ENCODE peak calls at places on chromosomes 3 and 15, in four cellular contexts. One of them, this sample, is unnamed.

GRCh38 chr3:61701019-61701418 is 139.6 kb downstream of the PTPRG start:
- DNase-seq in adrenal gland: no peak
- DNase-seq in transverse colon: no peak
- DNase-seq in upper lobe of right lung: no peak
- DNase-seq in this sample: no peak

GRCh38 chr15:66001042-66001441 is 131.8 kb downstream of the RAB11A start:
- DNase-seq in adrenal gland: no peak
- DNase-seq in transverse colon: no peak
- DNase-seq in upper lobe of right lung: no peak
- DNase-seq in this sample: no peak

GRCh38 chr15:90934949-90935751 is at the start of gene UNC45A:
- DNase-seq in adrenal gland: peak
- DNase-seq in transverse colon: peak
- DNase-seq in upper lobe of right lung: peak
- DNase-seq in this sample: peak

GRCh38 chr15:38069506-38069905 is 135.1 kb downstream of the TMCO5A start:
- DNase-seq in adrenal gland: peak
- DNase-seq in transverse colon: peak
- DNase-seq in upper lobe of right lung: peak
- DNase-seq in this sample: no peak

GRCh38 chr3:149701206-149701976 is 43.6 kb upstream of the WWTR1 start:
- DNase-seq in adrenal gland: no peak
- DNase-seq in transverse colon: no peak
- DNase-seq in upper lobe of right lung: no peak
- DNase-seq in this sample: no peak

GRCh38 chr3:69368129-69368741 is 17.7 kb downstream of the FRMD4B start:
- DNase-seq in adrenal gland: peak
- DNase-seq in transverse colon: peak
- DNase-seq in upper lobe of right lung: no peak
- DNase-seq in this sample: no peak

GRCh38 chr3:197017003-197017402 is 12.6 kb downstream of the MELTF start:
- DNase-seq in adrenal gland: no peak
- DNase-seq in transverse colon: no peak
- DNase-seq in upper lobe of right lung: peak
- DNase-seq in this sample: peak

GRCh38 chr3:880371-880770 is 212.5 kb upstream of the CNTN6 start:
- DNase-seq in adrenal gland: no peak
- DNase-seq in transverse colon: no peak
- DNase-seq in upper lobe of right lung: no peak
- DNase-seq in this sample: no peak

GRCh38 chr3:32018723-32019564 is 37.4 kb downstream of the ZNF860 start:
- DNase-seq in adrenal gland: no peak
- DNase-seq in transverse colon: no peak
- DNase-seq in upper lobe of right lung: no peak
- DNase-seq in this sample: no peak

GRCh38 chr3:24495334-24495994 is 814 bp upstream of the THRB start:
- DNase-seq in adrenal gland: peak
- DNase-seq in transverse colon: peak
- DNase-seq in upper lobe of right lung: peak
- DNase-seq in this sample: no peak

GRCh38 chr15:22735781-22736180 is 50.7 kb upstream of the NIPA1 start:
- DNase-seq in adrenal gland: no peak
- DNase-seq in transverse colon: no peak
- DNase-seq in upper lobe of right lung: no peak
- DNase-seq in this sample: no peak

GRCh38 chr15:58981808-58982475 is 5.5 kb upstream of the RNF111 start:
- DNase-seq in adrenal gland: no peak
- DNase-seq in transverse colon: no peak
- DNase-seq in upper lobe of right lung: no peak
- DNase-seq in this sample: no peak

GRCh38 chr3:120652896-120653545 is 29.0 kb downstream of the HGD start:
- DNase-seq in adrenal gland: no peak
- DNase-seq in transverse colon: no peak
- DNase-seq in upper lobe of right lung: no peak
- DNase-seq in this sample: no peak

GRCh38 chr3:15903164-15903563 is 105.4 kb upstream of the ANKRD28 start:
- DNase-seq in adrenal gland: peak
- DNase-seq in transverse colon: no peak
- DNase-seq in upper lobe of right lung: no peak
- DNase-seq in this sample: no peak

GRCh38 chr3:178785961-178786360 is 249.7 kb downstream of the KCNMB2 start:
- DNase-seq in adrenal gland: no peak
- DNase-seq in transverse colon: no peak
- DNase-seq in upper lobe of right lung: no peak
- DNase-seq in this sample: no peak
- TF ChIP-seq CTCF in adrenal gland: no peak
- TF ChIP-seq CTCF in transverse colon: no peak
- TF ChIP-seq CTCF in upper lobe of right lung: no peak
- TF ChIP-seq CTCF in this sample: no peak

DNA sequence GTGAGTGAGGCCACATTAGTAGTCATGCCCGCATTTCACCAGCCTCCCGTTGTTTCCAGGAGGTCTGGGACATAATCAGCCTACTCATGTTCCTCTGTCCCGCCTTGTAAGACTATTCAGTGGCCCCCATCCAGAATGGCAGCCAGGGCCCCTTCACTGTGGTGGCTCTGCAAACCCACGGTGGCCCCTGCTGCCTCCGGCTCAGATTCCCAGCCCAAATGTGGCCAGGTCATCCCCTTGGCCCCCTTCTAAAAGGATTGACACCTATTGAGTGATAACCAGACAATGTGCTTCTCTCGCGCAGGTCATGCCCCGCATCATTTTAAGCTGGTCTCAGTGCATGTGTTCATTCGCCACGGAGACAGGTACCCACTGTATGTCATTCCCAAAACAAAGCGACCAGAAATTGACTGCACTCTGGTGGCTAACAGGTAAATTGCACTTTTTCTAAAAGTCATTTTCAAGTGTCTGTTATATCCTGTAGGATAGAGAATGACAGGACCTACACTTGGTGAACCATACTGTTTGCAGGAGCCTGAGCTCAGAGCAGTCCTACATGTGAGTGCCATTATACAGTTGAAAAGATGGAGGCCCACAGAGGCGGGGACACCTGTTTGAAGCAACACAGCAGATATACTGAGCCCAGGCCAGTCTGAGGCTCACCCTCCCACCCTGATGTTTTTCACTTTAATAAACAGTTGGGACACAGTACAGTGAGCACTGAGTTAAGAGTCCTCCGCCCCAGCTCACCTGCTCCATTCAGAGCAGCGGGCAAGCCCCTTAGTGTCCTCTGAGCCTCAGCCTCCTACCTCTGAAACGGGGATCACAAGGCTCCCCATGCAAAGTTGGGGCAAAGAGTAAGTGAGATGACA is 47.7 kb downstream of the PXYLP1 start:
- DNase-seq in adrenal gland: peak
- DNase-seq in transverse colon: no peak
- DNase-seq in upper lobe of right lung: no peak
- DNase-seq in this sample: no peak
- TF ChIP-seq CTCF in adrenal gland: peak
- TF ChIP-seq CTCF in transverse colon: peak
- TF ChIP-seq CTCF in upper lobe of right lung: peak
- TF ChIP-seq CTCF in this sample: no peak

DNA sequence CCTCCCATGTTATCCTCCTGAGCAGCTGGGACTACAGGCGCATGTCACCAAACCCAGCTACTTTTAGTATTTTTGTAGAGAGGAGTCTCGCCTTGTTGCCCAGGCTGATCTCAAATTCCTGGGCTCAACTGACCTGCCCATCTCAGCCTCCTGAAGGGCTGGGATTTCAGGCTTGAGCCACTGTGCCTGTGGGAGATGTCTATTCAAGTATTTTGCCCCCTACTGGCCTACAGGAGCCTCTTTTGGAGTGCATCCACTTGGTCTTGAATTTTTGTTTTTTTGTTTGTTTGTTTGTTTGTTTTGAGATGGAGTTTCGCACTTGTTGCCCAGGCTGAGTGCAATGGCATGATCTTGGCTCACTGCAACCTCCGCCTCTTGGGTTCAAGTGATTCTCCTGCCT is 3.2 kb upstream of the DHX30 start:
- DNase-seq in adrenal gland: no peak
- DNase-seq in transverse colon: no peak
- DNase-seq in upper lobe of right lung: no peak
- DNase-seq in this sample: no peak
- TF ChIP-seq CTCF in adrenal gland: no peak
- TF ChIP-seq CTCF in transverse colon: no peak
- TF ChIP-seq CTCF in upper lobe of right lung: peak
- TF ChIP-seq CTCF in this sample: no peak

DNA sequence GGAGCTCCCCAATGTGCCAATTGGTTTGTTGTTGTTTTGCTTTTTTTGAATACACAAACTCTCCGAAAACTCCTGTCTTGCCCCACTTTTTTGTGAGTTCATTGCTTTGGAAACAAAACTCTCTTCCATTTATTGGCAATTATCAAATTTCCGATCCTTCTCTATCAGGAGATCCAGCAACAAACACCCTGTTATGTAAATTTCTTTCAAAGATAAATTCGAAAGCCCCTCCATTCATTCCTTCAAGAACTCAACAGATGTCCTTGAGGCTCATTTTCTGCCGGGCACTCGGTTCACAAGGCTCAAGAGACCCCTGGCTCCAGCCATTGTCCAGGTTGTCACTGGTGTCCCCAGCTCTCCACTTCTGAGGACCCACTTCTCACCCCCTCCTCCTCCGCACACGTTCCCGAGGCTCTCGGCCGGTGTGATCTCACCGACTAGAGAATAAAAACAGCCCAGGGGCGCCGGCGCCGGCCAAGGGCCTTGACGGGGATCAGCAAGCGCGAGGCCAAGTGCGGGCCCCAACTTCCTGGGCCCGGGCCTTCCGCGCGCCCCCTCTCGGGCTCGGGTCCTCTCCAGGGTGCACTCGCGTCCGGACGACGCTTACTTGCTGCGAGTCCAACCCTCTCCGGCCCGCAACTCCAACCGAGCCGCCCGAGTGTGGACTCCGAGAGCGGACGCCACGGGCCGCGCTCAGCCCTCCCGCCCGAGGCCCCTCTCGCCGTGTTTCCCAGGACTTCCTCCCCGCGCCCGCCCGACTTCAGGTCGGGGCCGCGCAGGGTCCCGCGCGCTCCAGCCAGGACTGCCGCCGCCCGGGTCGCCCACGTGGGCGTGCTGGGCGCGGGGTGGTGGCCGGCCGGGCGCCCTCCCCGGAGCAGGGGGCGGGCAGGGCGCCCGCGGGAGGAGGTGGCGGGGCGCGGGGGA is 533 bp upstream of the SMAD3 start:
- DNase-seq in adrenal gland: peak
- DNase-seq in transverse colon: peak
- DNase-seq in upper lobe of right lung: peak
- DNase-seq in this sample: no peak
- TF ChIP-seq CTCF in adrenal gland: no peak
- TF ChIP-seq CTCF in transverse colon: no peak
- TF ChIP-seq CTCF in upper lobe of right lung: no peak
- TF ChIP-seq CTCF in this sample: no peak

DNA sequence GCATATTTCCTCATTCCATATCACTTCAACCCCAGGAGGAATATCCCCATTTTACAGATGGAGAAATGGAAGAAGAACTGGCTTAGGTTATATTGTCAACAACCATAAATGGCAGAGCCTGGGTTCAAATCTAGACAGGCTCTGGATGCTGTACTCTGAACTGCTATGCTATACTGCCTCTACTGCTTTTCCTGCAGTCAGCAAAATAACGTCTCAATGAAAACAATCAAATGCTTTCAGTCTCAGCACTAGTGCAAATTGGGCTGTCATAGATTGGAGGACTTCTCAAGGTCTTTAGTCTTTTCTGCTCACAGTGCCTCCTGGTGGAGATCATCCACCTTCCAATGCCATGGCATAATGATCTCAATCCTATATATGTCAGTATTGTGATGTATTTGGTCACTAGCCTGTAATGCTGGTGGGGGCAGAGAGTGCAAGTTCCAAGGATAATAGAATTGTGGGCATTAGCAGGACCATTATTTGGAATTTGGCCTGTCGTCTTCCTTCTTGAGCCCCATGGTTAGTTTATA is 285.0 kb downstream of the CLSTN2 start:
- DNase-seq in adrenal gland: no peak
- DNase-seq in transverse colon: no peak
- DNase-seq in upper lobe of right lung: no peak
- DNase-seq in this sample: no peak
- TF ChIP-seq CTCF in adrenal gland: no peak
- TF ChIP-seq CTCF in transverse colon: no peak
- TF ChIP-seq CTCF in upper lobe of right lung: no peak
- TF ChIP-seq CTCF in this sample: no peak

GRCh38 chr3:38842266-38842965 is 26.4 kb upstream of the SCN10A start:
- DNase-seq in adrenal gland: no peak
- DNase-seq in transverse colon: no peak
- DNase-seq in upper lobe of right lung: no peak
- DNase-seq in this sample: no peak

GRCh38 chr3:38837358-38837757 is 21.3 kb upstream of the SCN10A start:
- DNase-seq in adrenal gland: no peak
- DNase-seq in transverse colon: no peak
- DNase-seq in upper lobe of right lung: no peak
- DNase-seq in this sample: no peak

GRCh38 chr3:38843898-38844297 is 27.9 kb upstream of the SCN10A start:
- DNase-seq in adrenal gland: no peak
- DNase-seq in transverse colon: no peak
- DNase-seq in upper lobe of right lung: no peak
- DNase-seq in this sample: no peak

GRCh38 chr3:38836561-38836960 is 20.5 kb upstream of the SCN10A start:
- DNase-seq in adrenal gland: no peak
- DNase-seq in transverse colon: no peak
- DNase-seq in upper lobe of right lung: no peak
- DNase-seq in this sample: no peak

DNA sequence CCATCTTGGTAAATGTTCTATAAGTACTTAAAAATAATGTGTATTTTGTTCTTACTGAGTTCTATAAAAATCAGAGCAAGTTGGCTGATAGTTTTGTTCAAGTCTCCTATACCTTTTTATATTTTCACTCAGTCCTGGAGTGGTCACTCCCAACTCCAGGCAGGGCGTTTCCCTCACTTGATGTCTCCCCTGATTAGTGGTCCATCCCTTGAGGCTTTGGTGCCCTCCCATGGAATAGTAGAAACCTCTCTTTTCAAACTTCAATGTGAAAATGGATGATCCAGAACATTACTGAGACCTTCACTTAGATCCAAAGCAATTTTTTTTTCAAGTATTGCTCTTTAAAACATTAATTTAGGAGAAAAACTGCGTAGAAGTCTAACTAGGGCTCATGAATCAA is 25.0 kb upstream of the SCN10A start:
- DNase-seq in adrenal gland: no peak
- DNase-seq in transverse colon: no peak
- DNase-seq in upper lobe of right lung: no peak
- DNase-seq in this sample: no peak
- TF ChIP-seq CTCF in adrenal gland: no peak
- TF ChIP-seq CTCF in transverse colon: no peak
- TF ChIP-seq CTCF in upper lobe of right lung: no peak
- TF ChIP-seq CTCF in this sample: no peak

DNA sequence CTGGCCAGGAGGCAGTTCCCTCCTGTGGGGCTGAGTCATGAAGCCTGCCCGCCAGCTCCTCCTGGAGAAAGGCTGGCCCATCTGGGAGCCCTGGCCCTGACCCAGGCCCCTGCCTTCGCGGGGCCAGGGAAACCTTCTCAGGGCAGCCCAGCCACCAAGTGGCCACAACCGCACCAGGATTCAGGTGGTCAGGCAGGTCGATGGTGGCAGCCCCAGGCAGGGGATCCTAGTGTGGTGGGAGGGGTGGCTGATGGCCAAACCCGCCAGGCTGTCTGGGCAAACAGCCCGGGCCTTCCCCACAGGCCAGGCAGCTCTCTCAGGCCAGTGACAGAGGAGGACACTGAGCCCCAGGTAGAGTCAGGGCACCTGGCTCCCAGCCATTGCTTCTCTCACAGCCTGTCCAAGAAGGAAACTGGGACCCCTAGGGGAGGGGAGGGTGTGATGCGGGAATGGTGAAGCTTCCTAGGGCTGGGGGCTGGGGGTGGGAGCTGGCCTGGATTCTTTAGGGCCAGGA is 1.2 kb downstream of the TWF2 start:
- DNase-seq in adrenal gland: peak
- DNase-seq in transverse colon: peak
- DNase-seq in upper lobe of right lung: peak
- DNase-seq in this sample: no peak
- TF ChIP-seq CTCF in adrenal gland: no peak
- TF ChIP-seq CTCF in transverse colon: no peak
- TF ChIP-seq CTCF in upper lobe of right lung: no peak
- TF ChIP-seq CTCF in this sample: no peak